ENCODE peak calls at places on chromosomes 5 and 9, in ten cellular contexts. F is LHCN-M2; A is stimulated activated CD4-positive, alpha-beta T cell treated with anti-CD3 and anti-CD28 coated beads, Interleukin-1b, Interleukin-23, amount 100 ng/mL, for 1 hour; P is EL; G is anterior cingulate cortex; N is endothelial cell; X is EH; O is esophagus squamous epithelium; H is GF-D8; V is hypothalamus. B is an unnamed sample.

GRCh38 chr9:129620669-129621295 is at the start of gene C9orf50:
- DNase-seq in N (no peak), G (no peak), H (no peak), V (no peak), A (no peak), P (no peak), O (no peak), F (no peak), X (no peak), B (no peak)

GRCh38 chr9:14218253-14218652 is 95.7 kb downstream of the NFIB start:
- DNase-seq in P (no peak), X (no peak), V (no peak), O (no peak), F (no peak), G (no peak), N (no peak), A (no peak), H (no peak), B (no peak)

GRCh38 chr9:22278426-22278825 is 168.2 kb upstream of the DMRTA1 start:
- DNase-seq in H (no peak), P (peak), X (peak), N (no peak), G (no peak), F (no peak), V (no peak), A (no peak), O (no peak), B (no peak)

GRCh38 chr5:35762368-35762767 is 94.3 kb upstream of the IL7R start:
- DNase-seq in P (peak), X (no peak), H (no peak), O (no peak), N (no peak), F (peak), A (no peak), G (no peak), V (no peak), B (no peak)

GRCh38 chr9:114223564-114224246 is 68.4 kb downstream of the COL27A1 start:
- DNase-seq in V (no peak), P (peak), X (peak), F (peak), O (no peak), H (no peak), A (no peak), G (no peak), N (no peak), B (no peak)

GRCh38 chr5:136174021-136174659 is 18.8 kb downstream of the SMIM32 start:
- DNase-seq in P (peak), X (peak), N (no peak), V (no peak), A (no peak), O (no peak), H (no peak), G (no peak), F (peak), B (peak)

GRCh38 chr9:134693011-134693410 is 51.4 kb downstream of the COL5A1 start:
- DNase-seq in N (no peak), A (no peak), V (no peak), G (no peak), X (no peak), P (no peak), F (no peak), O (no peak), H (no peak), B (no peak)

GRCh38 chr5:149915392-149916260 is 29.0 kb downstream of the PDE6A start:
- DNase-seq in O (no peak), A (no peak), P (peak), X (peak), H (no peak), F (no peak), N (no peak), G (no peak), V (no peak), B (no peak)

GRCh38 chr9:127963359-127964064 is 17.3 kb downstream of the EEIG1 start:
- DNase-seq in A (no peak), H (no peak), G (no peak), P (no peak), F (no peak), N (no peak), X (no peak), O (no peak), V (no peak), B (no peak)

GRCh38 chr5:61332891-61333350 is 863 bp downstream of the ZSWIM6 start:
- DNase-seq in G (no peak), H (no peak), N (peak), X (peak), A (no peak), P (peak), V (no peak), F (peak), O (peak), B (peak)

GRCh38 chr9:83449981-83450380 is 88.2 kb downstream of the FRMD3 start:
- DNase-seq in G (no peak), V (no peak), A (no peak), H (no peak), N (no peak), F (no peak), X (no peak), P (no peak), O (no peak), B (no peak)

GRCh38 chr5:41871866-41872265 is 1.6 kb upstream of the OXCT1 start:
- DNase-seq in H (no peak), N (no peak), G (no peak), O (no peak), P (peak), X (peak), F (peak), A (no peak), V (peak), B (peak)

GRCh38 chr9:76676857-76677256 is 87.4 kb upstream of the PCA3 start:
- DNase-seq in O (no peak), P (no peak), N (no peak), X (no peak), V (no peak), H (no peak), G (no peak), A (no peak), F (no peak), B (no peak)

GRCh38 chr9:95574176-95574575 is 57.4 kb upstream of the PTCH1 start:
- DNase-seq in F (no peak), N (no peak), H (no peak), P (no peak), X (no peak), G (no peak), V (no peak), O (no peak), A (no peak), B (peak)

GRCh38 chr9:109031241-109031640 is 17.9 kb upstream of the CTNNAL1 start:
- DNase-seq in G (no peak), H (no peak), F (peak), N (no peak), X (no peak), A (no peak), V (no peak), P (peak), O (no peak), B (no peak)

GRCh38 chr9:130327781-130328348 is 62.3 kb downstream of the HMCN2 start:
- DNase-seq in F (peak), A (no peak), G (no peak), H (no peak), O (no peak), V (no peak), P (peak), X (no peak), N (no peak), B (no peak)

GRCh38 chr5:173671121-173671949 is 54.9 kb upstream of the BOD1 start:
- DNase-seq in X (peak), G (peak), P (peak), A (no peak), F (no peak), O (no peak), V (peak), N (no peak), H (peak), B (peak)

GRCh38 chr9:17699615-17700315 is 120.9 kb downstream of the SH3GL2 start:
- DNase-seq in P (no peak), G (no peak), O (no peak), H (no peak), F (no peak), X (peak), A (no peak), V (no peak), N (no peak), B (no peak)

GRCh38 chr5:171521679-171522078 is 102.2 kb downstream of the FGF18 start:
- DNase-seq in P (no peak), N (no peak), H (no peak), G (no peak), F (no peak), X (no peak), V (no peak), A (no peak), O (no peak), B (no peak)

GRCh38 chr5:170273968-170274710 is 23.4 kb downstream of the LCP2 start:
- DNase-seq in P (peak), V (no peak), A (no peak), H (peak), G (no peak), N (peak), O (no peak), X (no peak), F (no peak), B (peak)

GRCh38 chr9:134338394-134339182 is 12.3 kb downstream of the RXRA start:
- DNase-seq in N (no peak), V (peak), A (no peak), H (no peak), O (no peak), X (no peak), G (no peak), F (no peak), P (no peak), B (peak)

GRCh38 chr5:18114161-18114802 is 480.0 kb downstream of the TAF11L14 start:
- DNase-seq in V (no peak), F (no peak), A (no peak), N (no peak), P (no peak), G (no peak), O (no peak), H (no peak), X (no peak), B (no peak)

GRCh38 chr9:125960631-125961030 is 213.5 kb downstream of the PBX3 start:
- DNase-seq in N (no peak), P (no peak), O (no peak), G (no peak), V (no peak), X (no peak), A (no peak), H (no peak), F (no peak), B (peak)

GRCh38 chr5:78476795-78477194 is 116.4 kb downstream of the SCAMP1 start:
- DNase-seq in V (no peak), H (no peak), A (no peak), N (no peak), P (no peak), O (no peak), F (no peak), X (no peak), G (no peak), B (no peak)

GRCh38 chr9:77451507-77451906 is 196.6 kb downstream of the GNA14 start:
- DNase-seq in F (no peak), N (no peak), V (no peak), G (no peak), X (no peak), O (no peak), H (no peak), A (no peak), P (no peak), B (no peak)

GRCh38 chr5:132487095-132487428 is 3.5 kb downstream of the IRF1 start:
- DNase-seq in H (no peak), G (no peak), P (no peak), A (no peak), V (no peak), N (no peak), O (no peak), F (no peak), X (no peak), B (no peak)

GRCh38 chr5:15601274-15601673 is 101.3 kb downstream of the FBXL7 start:
- DNase-seq in G (no peak), A (no peak), O (no peak), X (peak), N (no peak), V (no peak), H (no peak), F (peak), P (no peak), B (no peak)

GRCh38 chr9:95494022-95494415 is 22.8 kb downstream of the PTCH1 start:
- DNase-seq in X (no peak), P (no peak), A (no peak), H (no peak), V (peak), O (no peak), G (peak), N (no peak), F (no peak), B (peak)